ENCODE peak calls at places on chromosomes 2 and 18, in nine cellular contexts. N is transverse colon; Y is spleen; S is CD8-positive, alpha-beta T cell; U is mesendoderm; J is AG04450; E is thyroid gland; V is ovary; Z is mesenchymal stem cell. G is an unnamed sample.

GRCh38 chr2:19607400-19607799 is 249.0 kb upstream of the OSR1 start:
- DNase-seq in U (no peak), N (no peak), S (no peak), V (no peak), Y (no peak), J (peak), E (no peak), Z (no peak), G (no peak)

GRCh38 chr2:227653419-227653818 is 13.2 kb upstream of the SCYGR5 start:
- DNase-seq in V (no peak), S (no peak), Y (no peak), J (no peak), E (no peak), Z (peak), U (no peak), N (no peak), G (no peak)

GRCh38 chr2:181356526-181356925 is 100.7 kb upstream of the ITGA4 start:
- DNase-seq in Y (no peak), N (no peak), J (no peak), U (no peak), Z (no peak), S (no peak), V (no peak), E (no peak), G (no peak)

GRCh38 chr18:39313992-39314391 is 1748.4 kb upstream of the CELF4 start:
- DNase-seq in V (no peak), S (no peak), U (no peak), N (no peak), E (no peak), Y (no peak), Z (no peak), J (no peak), G (no peak)

GRCh38 chr2:127586136-127586535 is 50.7 kb downstream of the MYO7B start:
- DNase-seq in U (no peak), J (no peak), S (peak), Z (no peak), N (no peak), Y (peak), V (no peak), E (no peak), G (no peak)

GRCh38 chr2:127637725-127638252 is 8.2 kb upstream of the GPR17 start:
- DNase-seq in J (peak), Y (peak), S (no peak), N (no peak), U (peak), E (no peak), V (no peak), Z (peak), G (no peak)

GRCh38 chr18:43919565-43919964 is 642.3 kb upstream of the SYT4 start:
- DNase-seq in N (no peak), Y (no peak), E (no peak), V (no peak), Z (no peak), S (no peak), U (no peak), J (no peak), G (no peak)

GRCh38 chr18:40414155-40414754 is 1540.8 kb upstream of the PIK3C3 start:
- DNase-seq in S (no peak), V (no peak), Y (no peak), J (no peak), U (no peak), N (no peak), Z (peak), E (no peak), G (no peak)

GRCh38 chr18:37412757-37413156 is 152.8 kb downstream of the CELF4 start:
- DNase-seq in N (no peak), Z (no peak), J (no peak), V (no peak), Y (no peak), S (no peak), U (no peak), E (no peak), G (no peak)

GRCh38 chr2:66555511-66556324 is 120.8 kb downstream of the MEIS1 start:
- DNase-seq in N (no peak), J (no peak), V (peak), U (no peak), E (no peak), Z (no peak), Y (no peak), S (no peak), G (no peak)

GRCh38 chr18:80042785-80043184 is 8.6 kb downstream of the RBFA start:
- DNase-seq in Z (no peak), Y (no peak), S (no peak), N (no peak), U (no peak), V (no peak), J (no peak), E (no peak), G (no peak)

GRCh38 chr2:64914735-64915509 is 74.3 kb upstream of the SLC1A4 start:
- DNase-seq in E (no peak), S (no peak), J (peak), V (peak), Z (peak), N (no peak), Y (no peak), U (no peak), G (no peak)

GRCh38 chr2:175107146-175107545 is 60.9 kb downstream of the ATF2 start:
- DNase-seq in Y (no peak), S (no peak), J (peak), Z (peak), V (no peak), U (no peak), N (no peak), E (no peak), G (no peak)

GRCh38 chr2:128271891-128272585 is 46.6 kb downstream of the HS6ST1 start:
- DNase-seq in J (no peak), E (no peak), U (no peak), S (no peak), N (no peak), Y (peak), Z (no peak), V (no peak), G (peak)

GRCh38 chr2:98702127-98702802 is 28.7 kb downstream of the MGAT4A start:
- DNase-seq in Y (no peak), S (no peak), Z (no peak), N (peak), J (no peak), V (no peak), E (peak), U (no peak), G (no peak)

GRCh38 chr2:144201868-144202468 is 318.0 kb downstream of the ZEB2 start:
- DNase-seq in S (no peak), V (no peak), Z (peak), U (no peak), E (no peak), Y (no peak), N (no peak), J (no peak), G (no peak)

GRCh38 chr18:45355944-45356520 is 259.2 kb upstream of the SLC14A2 start:
- DNase-seq in J (no peak), N (no peak), S (no peak), Y (no peak), U (peak), E (no peak), Z (no peak), V (no peak), G (no peak)

GRCh38 chr2:152222975-152223638 is 47.5 kb upstream of the STAM2 start:
- DNase-seq in N (peak), V (peak), U (peak), J (peak), E (peak), S (no peak), Z (peak), Y (no peak), G (no peak)

GRCh38 chr2:207289295-207290018 is 123.7 kb upstream of the KLF7 start:
- DNase-seq in Z (no peak), S (no peak), E (no peak), J (no peak), U (no peak), Y (no peak), N (no peak), V (no peak), G (no peak)

GRCh38 chr2:119431976-119432881 is 575 bp downstream of the TMEM37 start:
- DNase-seq in Y (no peak), E (peak), S (no peak), V (peak), J (no peak), Z (peak), N (peak), U (peak), G (peak)

GRCh38 chr18:55522011-55522410 is 66.0 kb downstream of the TCF4 start:
- DNase-seq in S (no peak), E (no peak), U (peak), J (no peak), V (no peak), Z (no peak), Y (no peak), N (peak), G (no peak)

GRCh38 chr2:133177196-133177595 is 391.1 kb downstream of the NCKAP5 start:
- DNase-seq in S (no peak), E (no peak), U (no peak), Z (no peak), Y (no peak), J (peak), V (no peak), N (no peak), G (no peak)

GRCh38 chr2:130963058-130963848 is 126.5 kb downstream of the ARHGEF4 start:
- DNase-seq in E (no peak), Y (no peak), S (no peak), N (no peak), V (no peak), Z (no peak), J (no peak), U (no peak), G (no peak)

DNA sequence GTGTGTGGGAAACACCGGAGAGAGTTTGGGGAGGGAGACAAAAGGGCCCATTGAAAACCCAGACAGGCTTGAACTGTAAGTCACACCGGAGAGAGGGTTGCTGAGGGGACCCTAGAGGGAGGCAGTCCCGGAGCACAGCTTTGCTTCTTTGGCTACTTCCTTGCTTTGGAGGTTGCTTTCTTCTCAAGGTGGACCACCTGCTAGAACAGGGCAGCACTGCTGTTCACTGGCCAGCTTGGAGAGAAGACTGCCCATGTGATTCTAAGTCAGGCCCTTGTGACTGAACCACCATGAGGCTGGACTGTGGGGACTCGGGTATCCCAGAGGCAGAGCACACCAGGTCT is 4.4 kb downstream of the ACTG2 start:
- DNase-seq in E (no peak), S (no peak), Z (no peak), Y (no peak), N (no peak), U (no peak), J (no peak), V (no peak), G (no peak)
- H3K27ac ChIP-seq in E (no peak), S (peak), Z (no peak), Y (no peak), N (peak), U (no peak), J (no peak), V (no peak), G (no peak)

DNA sequence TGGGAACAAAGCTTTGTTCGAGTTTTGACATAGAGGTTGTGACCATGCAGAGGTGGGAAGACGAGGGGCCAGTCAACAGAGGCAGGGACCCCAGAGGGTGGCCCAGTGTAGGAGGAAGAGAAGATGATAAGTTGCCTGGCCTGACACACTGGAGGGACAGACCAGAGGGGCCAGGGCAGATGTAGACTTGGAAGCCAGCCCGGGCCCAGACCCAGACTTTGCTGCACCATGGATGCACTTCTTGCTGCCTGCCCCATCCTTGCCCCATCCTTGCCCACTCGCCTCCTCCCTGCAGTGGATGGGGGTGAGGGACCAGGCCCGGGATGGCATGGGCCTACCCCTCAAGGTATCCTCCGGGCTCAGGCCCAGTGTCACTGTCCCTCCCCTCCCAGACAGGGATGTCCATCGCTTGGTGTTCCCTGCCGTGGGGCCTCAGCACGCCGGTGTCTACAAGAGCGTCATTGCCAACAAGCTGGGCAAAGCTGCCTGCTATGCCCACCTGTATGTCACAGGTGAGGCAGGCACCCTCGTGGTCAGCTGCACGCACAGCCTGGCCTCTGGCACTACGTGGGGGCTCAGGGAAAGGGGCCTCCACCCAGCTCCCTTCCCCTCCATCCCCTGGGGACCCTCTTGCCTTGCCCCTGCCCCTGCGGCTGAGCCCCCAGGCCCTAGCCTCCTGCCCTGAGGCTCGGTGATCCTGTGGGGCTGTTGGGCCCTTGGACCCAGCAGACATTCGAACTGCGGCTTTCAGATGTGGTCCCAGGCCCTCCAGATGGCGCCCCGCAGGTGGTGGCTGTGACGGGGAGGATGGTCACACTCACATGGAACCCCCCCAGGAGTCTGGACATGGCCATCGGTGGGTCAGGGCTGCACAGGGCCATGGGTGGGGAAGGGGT is 27.0 kb upstream of the GMPPA start:
- DNase-seq in Y (no peak), V (no peak), S (no peak), Z (no peak), N (no peak), J (no peak), U (no peak), E (no peak), G (peak)
- H3K27ac ChIP-seq in Y (no peak), V (no peak), S (no peak), Z (no peak), N (no peak), J (no peak), U (no peak), E (no peak), G (no peak)

GRCh38 chr18:75360941-75361340 is 66.6 kb downstream of the SMIM21 start:
- DNase-seq in U (no peak), E (no peak), J (no peak), Y (no peak), Z (no peak), S (no peak), N (no peak), V (no peak), G (no peak)

GRCh38 chr18:75362435-75362834 is 65.1 kb downstream of the SMIM21 start:
- DNase-seq in U (no peak), E (no peak), Y (no peak), V (no peak), S (no peak), N (no peak), J (no peak), Z (no peak), G (no peak)

GRCh38 chr18:75358928-75359327 is 68.6 kb downstream of the SMIM21 start:
- DNase-seq in J (no peak), V (no peak), S (no peak), Z (no peak), N (no peak), E (no peak), U (no peak), Y (no peak), G (no peak)

GRCh38 chr18:75363446-75364225 is 63.9 kb downstream of the SMIM21 start:
- DNase-seq in Z (no peak), S (no peak), N (no peak), U (no peak), Y (no peak), E (no peak), V (no peak), J (no peak), G (no peak)

GRCh38 chr18:75360206-75360605 is 67.3 kb downstream of the SMIM21 start:
- DNase-seq in S (no peak), Y (no peak), Z (no peak), E (peak), U (no peak), V (peak), J (no peak), N (no peak), G (no peak)
- H3K27ac ChIP-seq in S (no peak), Y (no peak), Z (no peak), E (no peak), U (no peak), V (no peak), J (no peak), N (no peak), G (no peak)

GRCh38 chr18:73668051-73668450 is 479.6 kb downstream of the FBXO15 start:
- DNase-seq in Z (no peak), S (no peak), E (no peak), U (no peak), N (no peak), Y (no peak), V (no peak), J (no peak), G (no peak)
- H3K27ac ChIP-seq in Z (no peak), S (no peak), E (no peak), U (no peak), N (no peak), Y (no peak), V (no peak), J (no peak), G (no peak)

GRCh38 chr2:146576301-146576700 is 1268.5 kb upstream of the ACVR2A start:
- DNase-seq in N (no peak), Z (peak), V (no peak), E (no peak), J (no peak), U (no peak), Y (no peak), S (no peak), G (no peak)
- H3K27ac ChIP-seq in N (no peak), Z (no peak), V (no peak), E (no peak), J (no peak), U (no peak), Y (no peak), S (no peak), G (no peak)

GRCh38 chr18:58091099-58091611 is 47.1 kb downstream of the NEDD4L start:
- DNase-seq in U (no peak), N (peak), Z (no peak), V (no peak), J (no peak), S (no peak), E (peak), Y (no peak), G (no peak)
- H3K27ac ChIP-seq in U (no peak), N (peak), Z (no peak), V (no peak), J (no peak), S (no peak), E (peak), Y (no peak), G (no peak)

GRCh38 chr18:33195795-33196194 is 244.7 kb downstream of the CCDC178 start:
- DNase-seq in V (no peak), J (no peak), S (no peak), Y (no peak), Z (no peak), U (no peak), N (no peak), E (no peak), G (no peak)
- H3K27ac ChIP-seq in V (no peak), J (no peak), S (no peak), Y (no peak), Z (no peak), U (no peak), N (no peak), E (no peak), G (no peak)

DNA sequence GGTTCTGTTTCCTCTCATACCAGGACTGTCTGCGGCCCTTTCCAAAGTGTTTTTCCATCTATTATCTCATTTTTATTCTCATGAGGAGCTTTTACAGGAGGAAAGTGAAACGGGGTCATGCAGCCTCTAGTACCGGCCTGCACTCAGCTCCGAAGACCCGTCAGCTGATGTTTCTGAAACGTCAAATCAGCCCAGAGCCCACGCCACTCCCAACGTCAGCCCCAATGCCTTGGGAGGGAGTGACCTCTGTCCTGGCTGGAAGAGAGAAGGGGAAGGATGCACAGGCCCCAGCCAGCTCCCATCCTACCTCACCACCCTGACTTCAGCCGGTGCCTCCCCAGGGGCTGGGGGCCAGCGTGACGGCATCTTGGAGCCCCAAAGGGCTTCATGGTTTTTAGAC is 58.5 kb downstream of the ADCY3 start:
- DNase-seq in Y (peak), V (no peak), E (no peak), J (no peak), Z (no peak), S (no peak), N (no peak), U (no peak), G (peak)
- H3K27ac ChIP-seq in Y (no peak), V (peak), E (peak), J (no peak), Z (no peak), S (no peak), N (no peak), U (no peak), G (no peak)

DNA sequence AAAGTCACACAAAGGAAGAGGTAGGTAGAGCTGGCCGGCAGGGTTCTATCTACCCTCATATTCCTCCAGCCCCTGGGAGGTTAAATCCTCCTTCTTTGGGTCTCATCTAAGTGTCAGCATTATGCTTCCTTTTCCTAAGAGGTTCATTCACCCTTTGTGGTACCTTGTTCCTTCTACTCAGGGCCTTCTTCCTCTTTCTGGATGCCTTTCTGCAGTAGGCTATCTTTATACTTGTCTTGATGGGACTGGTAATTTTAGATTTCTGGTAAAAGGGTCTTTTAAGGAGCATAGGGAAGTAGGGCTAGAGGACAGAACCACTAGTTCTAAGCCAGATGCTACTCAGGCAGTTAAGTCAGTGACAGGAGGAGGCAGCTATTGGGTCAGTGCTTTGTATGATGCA is 13.7 kb upstream of the TNP1 start:
- DNase-seq in E (no peak), J (no peak), Z (no peak), Y (no peak), S (no peak), N (no peak), V (no peak), U (no peak), G (no peak)
- H3K27ac ChIP-seq in E (no peak), J (no peak), Z (no peak), Y (no peak), S (no peak), N (no peak), V (no peak), U (no peak), G (no peak)

G was measured in kidney.